ENCODE peak calls at places on chromosomes 5 and 9, in four cellular contexts. P, H, N and C are unnamed samples.

GRCh38 chr5:158549306-158549705 is 550.4 kb downstream of the EBF1 start:
- DNase-seq in P (no peak), H (peak; percentile 7), N (no peak), C (no peak)

GRCh38 chr9:127064335-127064734 is 58.1 kb downstream of the ANGPTL2 start:
- DNase-seq in N (no peak), H (no peak), P (no peak), C (no peak)

GRCh38 chr9:70413427-70413797 is 1.0 kb downstream of the KLF9 start:
- DNase-seq in H (no peak), N (peak; percentile 46), P (no peak), C (no peak)

GRCh38 chr5:102090770-102091169 is 205.3 kb downstream of the SLCO4C1 start:
- DNase-seq in P (no peak), H (no peak), N (peak; percentile 72), C (no peak)

GRCh38 chr9:81318571-81318970 is 370.8 kb downstream of the TLE1 start:
- DNase-seq in P (no peak), N (no peak), H (peak; percentile 32), C (no peak)

GRCh38 chr5:2685651-2686050 is 65.8 kb downstream of the IRX2 start:
- DNase-seq in N (no peak), H (no peak), P (no peak), C (no peak)

GRCh38 chr5:100828071-100828689 is 74.9 kb downstream of the ST8SIA4 start:
- DNase-seq in H (no peak), P (no peak), N (no peak), C (no peak)

GRCh38 chr5:141908796-141909195 is 14.9 kb upstream of the DELE1 start:
- DNase-seq in H (peak; percentile 12), P (no peak), N (no peak), C (no peak)

GRCh38 chr5:180209137-180209581 is at the start of gene RASGEF1C:
- DNase-seq in N (peak; percentile 90), H (no peak), P (peak; percentile 90), C (no peak)

GRCh38 chr5:149062371-149063016 is 368 bp downstream of the SH3TC2 start:
- DNase-seq in P (no peak), H (peak; percentile 77), N (no peak), C (no peak)

GRCh38 chr9:120873512-120873911 is 3.5 kb downstream of the PHF19 start:
- DNase-seq in P (no peak), H (no peak), N (no peak), C (no peak)

GRCh38 chr9:35035851-35036701 is 36.3 kb downstream of the VCP start:
- DNase-seq in N (no peak), H (peak; percentile 51), P (no peak), C (peak; percentile 77)

GRCh38 chr9:16112116-16112515 is 559.3 kb downstream of the CCDC171 start:
- DNase-seq in H (no peak), N (peak; percentile 61), P (no peak), C (no peak)

GRCh38 chr5:114097570-114097969 is 264.3 kb upstream of the KCNN2 start:
- DNase-seq in P (no peak), N (no peak), H (no peak), C (no peak)

GRCh38 chr5:124402144-124402581 is 344.3 kb downstream of the ZNF608 start:
- DNase-seq in N (no peak), H (no peak), P (no peak), C (no peak)

GRCh38 chr5:91281409-91281808 is 101.7 kb downstream of the ARRDC3 start:
- DNase-seq in P (no peak), H (no peak), N (no peak), C (no peak)

GRCh38 chr5:172544371-172545120 is 90.2 kb upstream of the SH3PXD2B start:
- DNase-seq in H (no peak), P (no peak), N (no peak), C (peak; percentile 29)

GRCh38 chr9:137611623-137612609 is 6.4 kb downstream of the ARRDC1 start:
- DNase-seq in P (no peak), H (peak; percentile 63), N (no peak), C (no peak)

GRCh38 chr9:131474711-131475110 is 28.0 kb upstream of the POMT1 start:
- DNase-seq in N (no peak), P (no peak), H (no peak), C (peak; percentile 65)

GRCh38 chr5:54518146-54519082 is 855 bp downstream of the SNX18 start:
- DNase-seq in H (no peak), N (peak; percentile 79), P (peak; percentile 86), C (peak; percentile 74)

GRCh38 chr5:54398191-54398590 is 57.3 kb upstream of the HSPB3 start:
- DNase-seq in N (no peak), H (no peak), P (no peak), C (no peak)

GRCh38 chr5:38447786-38448185 is 108.7 kb downstream of the LIFR start:
- DNase-seq in N (no peak), H (no peak), P (no peak), C (no peak)

GRCh38 chr5:153749941-153750340 is 259.5 kb downstream of the GRIA1 start:
- DNase-seq in H (no peak), N (no peak), P (no peak), C (no peak)

GRCh38 chr5:134103397-134103796 is 11.1 kb upstream of the TCF7 start:
- DNase-seq in H (no peak), N (no peak), P (no peak), C (no peak)

GRCh38 chr5:177154003-177154643 is 20.6 kb downstream of the NSD1 start:
- DNase-seq in P (no peak), N (no peak), H (no peak), C (no peak)

GRCh38 chr9:131982102-131982501 is 97.6 kb downstream of the MED27 start:
- DNase-seq in H (no peak), P (no peak), N (no peak), C (no peak)

GRCh38 chr5:109281136-109281690 is 128.6 kb downstream of the PJA2 start:
- DNase-seq in H (no peak), P (no peak), N (no peak), C (no peak)

GRCh38 chr5:27568811-27569210 is 530.4 kb upstream of the CDH9 start:
- DNase-seq in N (no peak), P (no peak), H (peak; percentile 21), C (no peak)

GRCh38 chr5:17257705-17258273 is 40.4 kb downstream of the BASP1 start:
- DNase-seq in H (no peak), N (no peak), P (no peak), C (no peak)
- TF ChIP-seq CTCF in H (peak; percentile 29), N (no peak), P (no peak), C (no peak)

GRCh38 chr5:140169410-140169809 is 5.6 kb upstream of the CYSTM1 start:
- DNase-seq in P (no peak), H (no peak), N (no peak), C (no peak)
- TF ChIP-seq CTCF in P (no peak), H (peak; percentile 33), N (no peak), C (no peak)

GRCh38 chr5:55701462-55702103 is 10.5 kb downstream of the SLC38A9 start:
- DNase-seq in N (no peak), H (no peak), P (no peak), C (no peak)
- TF ChIP-seq CTCF in N (no peak), H (no peak), P (no peak), C (no peak)

GRCh38 chr9:98121096-98121495 is 2.1 kb upstream of the TRIM14 start:
- DNase-seq in H (no peak), P (no peak), N (no peak), C (no peak)
- TF ChIP-seq CTCF in H (no peak), P (no peak), N (no peak), C (no peak)

DNA sequence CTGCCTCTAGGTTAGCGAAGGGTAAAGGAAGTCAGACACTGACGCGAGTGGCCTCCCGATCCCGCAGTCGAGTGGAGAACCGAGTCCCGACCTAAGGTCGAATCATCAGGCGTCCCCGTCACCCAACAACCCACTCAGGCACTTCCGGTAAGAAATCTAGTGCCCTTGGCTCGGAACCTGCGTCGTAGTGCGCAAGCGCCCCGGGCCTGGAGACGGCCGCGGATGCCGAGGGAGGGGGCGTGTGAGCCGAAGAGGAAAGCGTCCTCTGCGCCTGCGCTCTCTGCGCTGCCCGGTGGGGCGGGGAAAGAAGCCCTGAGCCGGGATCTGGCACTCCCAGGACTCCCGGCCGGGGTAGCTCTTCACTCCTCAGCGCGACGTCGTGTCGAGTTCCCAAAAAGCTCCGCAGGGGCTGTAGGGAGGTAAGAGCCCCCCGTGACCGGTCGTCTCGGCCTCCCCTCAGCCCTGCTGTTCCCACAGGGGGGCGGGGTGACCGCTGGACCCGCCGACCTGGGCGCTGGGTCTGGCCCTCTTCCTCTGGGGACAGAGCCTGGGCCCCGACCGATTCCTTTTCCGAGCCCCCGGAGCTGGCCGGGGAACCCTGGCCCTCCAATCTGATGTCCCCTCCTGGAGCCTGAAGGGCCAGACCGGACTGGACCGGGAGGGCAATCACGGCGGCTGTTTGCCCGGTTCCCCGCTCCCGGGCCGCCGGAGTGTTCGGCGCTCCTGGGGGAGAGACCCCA is at the start of gene ZFYVE16:
- DNase-seq in P (peak; percentile 99), N (peak; percentile 99), H (peak; percentile 95), C (peak; percentile 98)
- TF ChIP-seq CTCF in P (peak; percentile 48), N (peak; percentile 15), H (no peak), C (no peak)